ENCODE peak calls at places on chromosome X, in six cellular contexts. G, C, I, Z, V and F are unnamed samples. For H3K4me1, the result is how much of the 10 kb centered on the place peaks cover.

GRCh38 chrX:50071507-50071906 is 129.3 kb downstream of the AKAP4 start:
- DNase-seq in G (no peak), C (no peak), I (no peak), Z (no peak), V (no peak), F (no peak)

GRCh38 chrX:123169247-123169901 is 14.7 kb upstream of the GRIA3 start:
- DNase-seq in G (no peak), C (no peak), I (no peak), Z (no peak), V (no peak), F (no peak)

GRCh38 chrX:105331244-105331643 is 110.8 kb upstream of the TEX13A start:
- DNase-seq in G (no peak), C (no peak), I (no peak), Z (no peak), V (no peak), F (no peak)

GRCh38 chrX:20412871-20413486 is 146.3 kb upstream of the RPS6KA3 start:
- DNase-seq in G (peak), C (no peak), I (no peak), Z (no peak), V (no peak), F (no peak)

GRCh38 chrX:30308263-30309138 is 689 bp downstream of the NR0B1 start:
- DNase-seq in G (no peak), C (no peak), I (no peak), Z (peak), V (peak), F (no peak)

GRCh38 chrX:15816886-15817285 is 26.6 kb downstream of the ZRSR2 start:
- DNase-seq in G (no peak), C (no peak), I (no peak), Z (no peak), V (peak), F (no peak)

GRCh38 chrX:132876509-132876837 is 82.0 kb downstream of the HS6ST2 start:
- DNase-seq in G (no peak), C (no peak), I (no peak), Z (no peak), V (peak), F (no peak)

GRCh38 chrX:131477498-131477897 is 66.4 kb upstream of the OR13H1 start:
- DNase-seq in G (no peak), C (no peak), I (no peak), Z (no peak), V (peak), F (no peak)

GRCh38 chrX:79366888-79367749 is at the start of gene ITM2A:
- DNase-seq in G (peak), C (peak), I (peak), Z (peak), V (peak), F (no peak)

GRCh38 chrX:13151806-13152510 is 107.5 kb upstream of the FAM9C start:
- DNase-seq in G (no peak), C (no peak), I (no peak), Z (no peak), V (no peak), F (no peak)

GRCh38 chrX:151870603-151871002 is 42.1 kb upstream of the MAGEA4 start:
- DNase-seq in G (no peak), C (no peak), I (no peak), Z (no peak), V (no peak), F (no peak)

GRCh38 chrX:56751071-56751470 is 22.0 kb downstream of the NBDY start:
- DNase-seq in G (no peak), C (no peak), I (no peak), Z (no peak), V (no peak), F (no peak)

GRCh38 chrX:143669395-143669794 is 33.5 kb upstream of the SLITRK4 start:
- DNase-seq in G (no peak), C (no peak), I (no peak), Z (no peak), V (peak), F (no peak)

GRCh38 chrX:19739683-19740082 is 147.7 kb downstream of the SH3KBP1 start:
- DNase-seq in G (peak), C (peak), I (peak), Z (no peak), V (peak), F (peak)

GRCh38 chrX:151386838-151387459 is 10.1 kb upstream of the VMA21 start:
- DNase-seq in G (no peak), C (no peak), I (no peak), Z (no peak), V (no peak), F (no peak)

GRCh38 chrX:39675619-39676018 is 422.1 kb downstream of the BCOR start:
- DNase-seq in G (no peak), C (no peak), I (no peak), Z (no peak), V (no peak), F (no peak)
- H3K27ac ChIP-seq in G (no peak), C (no peak), I (no peak), Z (no peak), V (no peak), F (no peak)

GRCh38 chrX:153901753-153902140 is 2.7 kb upstream of the AVPR2 start:
- DNase-seq in G (no peak), C (no peak), I (no peak), Z (no peak), V (no peak), F (no peak)
- H3K4me1 ChIP-seq in G (under half), C (under half), I (under half), Z (under half), V (under half), F (under half)

DNA sequence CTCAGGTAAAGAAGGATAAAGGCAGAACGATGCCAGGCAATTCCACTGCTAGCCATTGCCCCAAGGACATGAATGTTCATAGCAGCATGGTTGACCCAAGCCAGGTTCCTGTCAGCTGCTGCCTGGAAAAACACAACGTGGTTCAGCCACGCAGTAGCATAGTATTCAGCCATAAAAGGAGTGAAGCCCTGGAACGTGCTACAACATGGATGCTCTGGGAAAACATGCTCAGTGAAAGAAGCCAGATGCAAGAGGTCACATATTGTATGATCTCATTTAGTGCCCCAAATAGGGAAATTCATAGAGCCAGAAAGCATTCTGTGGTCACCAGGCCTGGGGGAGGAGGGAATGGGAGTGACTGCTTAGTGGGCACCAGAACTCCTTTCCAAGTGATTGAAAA is 129.8 kb downstream of the GPR143 start:
- DNase-seq in G (no peak), C (no peak), I (no peak), Z (no peak), V (no peak), F (no peak)
- TF ChIP-seq POLR2AphosphoS5 in G (no peak), C (no peak), I (no peak), Z (no peak), V (no peak), F (no peak)

GRCh38 chrX:110159235-110159634 is 156.3 kb downstream of the TMEM164 start:
- DNase-seq in G (no peak), C (peak), I (no peak), Z (no peak), V (no peak), F (no peak)

GRCh38 chrX:110157444-110157843 is 154.5 kb downstream of the TMEM164 start:
- DNase-seq in G (no peak), C (no peak), I (no peak), Z (no peak), V (no peak), F (no peak)

GRCh38 chrX:110156167-110156754 is 153.3 kb downstream of the TMEM164 start:
- DNase-seq in G (no peak), C (no peak), I (no peak), Z (no peak), V (no peak), F (no peak)

GRCh38 chrX:110153900-110154299 is 151.0 kb downstream of the TMEM164 start:
- DNase-seq in G (no peak), C (no peak), I (no peak), Z (no peak), V (no peak), F (no peak)

GRCh38 chrX:110155759-110156158 is 152.8 kb downstream of the TMEM164 start:
- DNase-seq in G (no peak), C (no peak), I (no peak), Z (no peak), V (no peak), F (no peak)
- H3K27ac ChIP-seq in G (no peak), C (no peak), I (no peak), Z (no peak), V (no peak), F (no peak)

DNA sequence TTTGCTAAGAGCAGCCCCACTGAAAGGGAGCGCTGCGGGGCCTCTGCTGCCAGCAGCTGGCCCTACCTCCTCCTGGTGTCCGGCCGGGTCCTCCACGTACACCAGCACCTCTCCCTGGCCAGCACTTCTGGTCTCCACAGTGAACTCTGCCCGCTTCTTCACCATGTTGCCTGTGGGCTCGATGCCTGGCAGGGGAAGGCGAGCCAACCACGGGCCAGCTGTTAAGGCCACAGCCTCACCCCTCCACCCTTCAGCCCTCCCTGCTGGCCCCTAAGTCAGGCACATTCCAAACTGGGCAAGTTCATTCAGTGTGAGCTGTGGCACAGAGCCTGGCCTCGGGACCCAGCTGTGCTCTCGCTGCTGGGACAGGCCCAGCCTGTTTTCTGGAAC is 7.8 kb downstream of the FLNA start:
- DNase-seq in G (no peak), C (no peak), I (no peak), Z (peak), V (no peak), F (no peak)
- H3K4me1 ChIP-seq in G (under half), C (under half), I (under half), Z (under half), V (under half), F (under half)

DNA sequence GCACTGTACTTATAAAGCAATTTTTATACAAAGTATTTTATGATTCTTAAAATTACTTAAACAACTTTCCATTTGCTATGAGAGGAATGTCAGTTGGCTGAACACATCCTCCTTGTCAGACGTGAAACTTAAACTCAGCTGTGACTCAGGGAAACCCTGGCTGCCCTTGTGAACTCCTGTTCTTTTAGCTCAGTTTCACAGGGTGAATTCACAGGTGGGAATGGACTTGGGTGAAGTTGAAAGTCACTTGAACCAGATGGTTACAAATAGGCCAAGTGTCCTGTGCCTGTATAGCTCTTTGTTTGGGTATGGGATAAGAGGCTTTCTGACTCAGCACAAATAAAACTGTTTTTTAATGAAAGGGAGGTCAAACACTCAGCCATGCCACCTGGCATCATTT is 67.4 kb upstream of the FAM47B start:
- DNase-seq in G (no peak), C (no peak), I (no peak), Z (no peak), V (no peak), F (peak)
- TF ChIP-seq POLR2AphosphoS5 in G (no peak), C (no peak), I (no peak), Z (no peak), V (no peak), F (no peak)

DNA sequence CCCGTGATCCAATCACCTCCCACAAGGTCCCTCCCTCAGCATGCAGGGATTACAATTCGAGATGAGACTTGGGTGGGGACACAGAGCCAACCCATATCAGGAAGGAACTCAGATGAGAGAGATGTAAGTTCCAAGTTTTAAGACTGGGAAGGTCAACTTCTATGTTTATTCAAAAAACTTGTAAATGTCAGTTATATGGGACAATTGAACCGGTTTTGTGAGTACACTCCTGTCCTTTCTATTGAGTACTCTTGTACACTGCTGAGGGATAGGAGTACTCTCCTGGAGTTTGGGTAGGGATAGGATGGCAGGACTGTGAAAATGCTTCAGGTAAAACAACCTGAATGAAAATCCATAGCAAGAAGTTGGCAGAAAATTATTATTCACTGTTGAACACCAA is 239.1 kb downstream of the ZNF674 start:
- DNase-seq in G (no peak), C (no peak), I (no peak), Z (no peak), V (no peak), F (no peak)
- H3K27ac ChIP-seq in G (no peak), C (no peak), I (no peak), Z (no peak), V (no peak), F (no peak)